ENCODE peak calls at places on chromosomes 5 and 9, in four cellular contexts. One of them, this sample, is unnamed.

GRCh38 chr5:17080361-17080760 is 137.1 kb upstream of the BASP1 start:
- DNase-seq in amniotic stem cell: no peak
- DNase-seq in NCI-H526 treated with DMSO at 0.1 percent for 48 hours: no peak
- DNase-seq in right atrium auricular region: no peak
- DNase-seq in this sample: no peak

GRCh38 chr9:136002886-136003285 is 41.7 kb upstream of the UBAC1 start:
- DNase-seq in NCI-H526 treated with DMSO at 0.1 percent for 48 hours: no peak
- DNase-seq in amniotic stem cell: no peak
- DNase-seq in right atrium auricular region: no peak
- DNase-seq in this sample: no peak

GRCh38 chr5:65034029-65034781 is 265.5 kb downstream of the CWC27 start:
- DNase-seq in NCI-H526 treated with DMSO at 0.1 percent for 48 hours: peak; percentile 40
- DNase-seq in amniotic stem cell: no peak
- DNase-seq in right atrium auricular region: peak; percentile 64
- DNase-seq in this sample: no peak

GRCh38 chr5:62395210-62395950 is 8.3 kb downstream of the DIMT1 start:
- DNase-seq in NCI-H526 treated with DMSO at 0.1 percent for 48 hours: no peak
- DNase-seq in amniotic stem cell: peak; percentile 2
- DNase-seq in right atrium auricular region: no peak
- DNase-seq in this sample: no peak

GRCh38 chr5:107869459-107870115 is 198.8 kb upstream of the EFNA5 start:
- DNase-seq in right atrium auricular region: no peak
- DNase-seq in NCI-H526 treated with DMSO at 0.1 percent for 48 hours: no peak
- DNase-seq in amniotic stem cell: peak; percentile 11
- DNase-seq in this sample: no peak

GRCh38 chr5:139733698-139734491 is 61.7 kb upstream of the PSD2 start:
- DNase-seq in right atrium auricular region: no peak
- DNase-seq in amniotic stem cell: no peak
- DNase-seq in NCI-H526 treated with DMSO at 0.1 percent for 48 hours: peak; percentile 81
- DNase-seq in this sample: no peak

GRCh38 chr5:15645376-15645775 is 145.4 kb downstream of the FBXL7 start:
- DNase-seq in amniotic stem cell: no peak
- DNase-seq in NCI-H526 treated with DMSO at 0.1 percent for 48 hours: no peak
- DNase-seq in right atrium auricular region: no peak
- DNase-seq in this sample: no peak

GRCh38 chr5:124923131-124923530 is 176.7 kb upstream of the ZNF608 start:
- DNase-seq in NCI-H526 treated with DMSO at 0.1 percent for 48 hours: no peak
- DNase-seq in right atrium auricular region: no peak
- DNase-seq in amniotic stem cell: no peak
- DNase-seq in this sample: no peak

GRCh38 chr5:36723921-36724320 is 117.5 kb downstream of the SLC1A3 start:
- DNase-seq in right atrium auricular region: no peak
- DNase-seq in amniotic stem cell: no peak
- DNase-seq in NCI-H526 treated with DMSO at 0.1 percent for 48 hours: no peak
- DNase-seq in this sample: no peak

GRCh38 chr5:104363567-104363966 is 801.0 kb upstream of the NUDT12 start:
- DNase-seq in NCI-H526 treated with DMSO at 0.1 percent for 48 hours: no peak
- DNase-seq in amniotic stem cell: no peak
- DNase-seq in right atrium auricular region: no peak
- DNase-seq in this sample: no peak

GRCh38 chr9:110933350-110934001 is 104.8 kb downstream of the LPAR1 start:
- DNase-seq in right atrium auricular region: no peak
- DNase-seq in NCI-H526 treated with DMSO at 0.1 percent for 48 hours: no peak
- DNase-seq in amniotic stem cell: no peak
- DNase-seq in this sample: no peak

GRCh38 chr9:110049699-110050450 is 158.1 kb downstream of the C9orf152 start:
- DNase-seq in amniotic stem cell: no peak
- DNase-seq in NCI-H526 treated with DMSO at 0.1 percent for 48 hours: peak; percentile 4
- DNase-seq in right atrium auricular region: no peak
- DNase-seq in this sample: no peak

GRCh38 chr9:108483676-108484075 is 372.1 kb downstream of the ACTL7B start:
- DNase-seq in right atrium auricular region: no peak
- DNase-seq in NCI-H526 treated with DMSO at 0.1 percent for 48 hours: no peak
- DNase-seq in amniotic stem cell: no peak
- DNase-seq in this sample: no peak

GRCh38 chr9:37174247-37174646 is 53.9 kb downstream of the ZCCHC7 start:
- DNase-seq in amniotic stem cell: peak; percentile 7
- DNase-seq in right atrium auricular region: no peak
- DNase-seq in NCI-H526 treated with DMSO at 0.1 percent for 48 hours: no peak
- DNase-seq in this sample: no peak

GRCh38 chr9:132990781-132991180 is 12.3 kb downstream of the GFI1B start:
- DNase-seq in right atrium auricular region: no peak
- DNase-seq in amniotic stem cell: no peak
- DNase-seq in NCI-H526 treated with DMSO at 0.1 percent for 48 hours: no peak
- DNase-seq in this sample: no peak

GRCh38 chr9:86135374-86135773 is 36.0 kb upstream of the GOLM1 start:
- DNase-seq in NCI-H526 treated with DMSO at 0.1 percent for 48 hours: no peak
- DNase-seq in right atrium auricular region: no peak
- DNase-seq in amniotic stem cell: no peak
- DNase-seq in this sample: no peak

GRCh38 chr5:68932830-68933434 is 160.9 kb upstream of the SLC30A5 start:
- DNase-seq in amniotic stem cell: no peak
- DNase-seq in right atrium auricular region: no peak
- DNase-seq in NCI-H526 treated with DMSO at 0.1 percent for 48 hours: no peak
- DNase-seq in this sample: no peak

GRCh38 chr9:115099891-115100290 is 18.1 kb downstream of the TNC start:
- DNase-seq in NCI-H526 treated with DMSO at 0.1 percent for 48 hours: no peak
- DNase-seq in amniotic stem cell: no peak
- DNase-seq in right atrium auricular region: no peak
- DNase-seq in this sample: no peak

GRCh38 chr5:154368041-154368800 is 77.6 kb upstream of the SAP30L start:
- DNase-seq in amniotic stem cell: peak; percentile 77
- DNase-seq in right atrium auricular region: peak; percentile 82
- DNase-seq in NCI-H526 treated with DMSO at 0.1 percent for 48 hours: no peak
- DNase-seq in this sample: no peak

GRCh38 chr9:134220311-134220710 is 55.9 kb upstream of the RNU6ATAC start:
- DNase-seq in NCI-H526 treated with DMSO at 0.1 percent for 48 hours: no peak
- DNase-seq in amniotic stem cell: no peak
- DNase-seq in right atrium auricular region: no peak
- DNase-seq in this sample: no peak

GRCh38 chr5:16364906-16365305 is 100.7 kb downstream of the ZNF622 start:
- DNase-seq in right atrium auricular region: no peak
- DNase-seq in NCI-H526 treated with DMSO at 0.1 percent for 48 hours: no peak
- DNase-seq in amniotic stem cell: no peak
- DNase-seq in this sample: no peak

GRCh38 chr9:134841180-134841904 is 39.3 kb upstream of the FCN2 start:
- DNase-seq in NCI-H526 treated with DMSO at 0.1 percent for 48 hours: no peak
- DNase-seq in amniotic stem cell: no peak
- DNase-seq in right atrium auricular region: no peak
- DNase-seq in this sample: no peak

GRCh38 chr9:113482341-113482740 is 18.8 kb downstream of the RGS3 start:
- DNase-seq in amniotic stem cell: no peak
- DNase-seq in right atrium auricular region: no peak
- DNase-seq in NCI-H526 treated with DMSO at 0.1 percent for 48 hours: no peak
- DNase-seq in this sample: no peak

GRCh38 chr5:141150215-141150992 is 547 bp downstream of the PCDHB6 start:
- DNase-seq in amniotic stem cell: no peak
- DNase-seq in right atrium auricular region: no peak
- DNase-seq in NCI-H526 treated with DMSO at 0.1 percent for 48 hours: no peak
- DNase-seq in this sample: no peak

GRCh38 chr5:164137095-164137494 is 631.7 kb downstream of the MAT2B start:
- DNase-seq in amniotic stem cell: no peak
- DNase-seq in right atrium auricular region: no peak
- DNase-seq in NCI-H526 treated with DMSO at 0.1 percent for 48 hours: no peak
- DNase-seq in this sample: no peak

GRCh38 chr9:75893096-75893495 is 2.6 kb downstream of the PCSK5 start:
- DNase-seq in amniotic stem cell: no peak
- DNase-seq in NCI-H526 treated with DMSO at 0.1 percent for 48 hours: no peak
- DNase-seq in right atrium auricular region: no peak
- DNase-seq in this sample: no peak

GRCh38 chr5:101942321-101942882 is 353.7 kb downstream of the SLCO4C1 start:
- DNase-seq in NCI-H526 treated with DMSO at 0.1 percent for 48 hours: no peak
- DNase-seq in right atrium auricular region: no peak
- DNase-seq in amniotic stem cell: no peak
- DNase-seq in this sample: no peak

GRCh38 chr9:120571443-120572257 is 8.3 kb downstream of the CDK5RAP2 start:
- DNase-seq in NCI-H526 treated with DMSO at 0.1 percent for 48 hours: no peak
- DNase-seq in amniotic stem cell: peak; percentile 52
- DNase-seq in right atrium auricular region: no peak
- DNase-seq in this sample: no peak

GRCh38 chr9:21730899-21731298 is 71.5 kb upstream of the MTAP start:
- DNase-seq in right atrium auricular region: no peak
- DNase-seq in NCI-H526 treated with DMSO at 0.1 percent for 48 hours: no peak
- DNase-seq in amniotic stem cell: no peak
- DNase-seq in this sample: no peak

GRCh38 chr9:6302417-6302816 is 25.8 kb upstream of the TPD52L3 start:
- DNase-seq in amniotic stem cell: no peak
- DNase-seq in right atrium auricular region: no peak
- DNase-seq in NCI-H526 treated with DMSO at 0.1 percent for 48 hours: no peak
- DNase-seq in this sample: no peak

GRCh38 chr5:32753051-32753450 is 41.9 kb downstream of the NPR3 start:
- DNase-seq in amniotic stem cell: peak; percentile 40
- DNase-seq in NCI-H526 treated with DMSO at 0.1 percent for 48 hours: no peak
- DNase-seq in right atrium auricular region: no peak
- DNase-seq in this sample: no peak

GRCh38 chr5:135008556-135008955 is 25.5 kb downstream of the PITX1 start:
- DNase-seq in NCI-H526 treated with DMSO at 0.1 percent for 48 hours: no peak
- DNase-seq in amniotic stem cell: no peak
- DNase-seq in right atrium auricular region: no peak
- DNase-seq in this sample: no peak

GRCh38 chr9:93697352-93698139 is 121.2 kb downstream of the PHF2 start:
- DNase-seq in amniotic stem cell: no peak
- DNase-seq in right atrium auricular region: peak; percentile 36
- DNase-seq in NCI-H526 treated with DMSO at 0.1 percent for 48 hours: no peak
- DNase-seq in this sample: no peak

GRCh38 chr5:107275333-107275732 is 395.4 kb downstream of the EFNA5 start:
- DNase-seq in NCI-H526 treated with DMSO at 0.1 percent for 48 hours: no peak
- DNase-seq in right atrium auricular region: no peak
- DNase-seq in amniotic stem cell: no peak
- DNase-seq in this sample: no peak

GRCh38 chr5:98637607-98638006 is 135.9 kb upstream of the RGMB start:
- DNase-seq in right atrium auricular region: no peak
- DNase-seq in amniotic stem cell: no peak
- DNase-seq in NCI-H526 treated with DMSO at 0.1 percent for 48 hours: no peak
- DNase-seq in this sample: no peak

GRCh38 chr9:136694163-136694864 is 7.1 kb upstream of the AGPAT2 start:
- DNase-seq in amniotic stem cell: no peak
- DNase-seq in right atrium auricular region: no peak
- DNase-seq in NCI-H526 treated with DMSO at 0.1 percent for 48 hours: no peak
- DNase-seq in this sample: no peak

GRCh38 chr5:73826301-73826700 is 200.3 kb downstream of the ARHGEF28 start:
- DNase-seq in right atrium auricular region: no peak
- DNase-seq in amniotic stem cell: no peak
- DNase-seq in NCI-H526 treated with DMSO at 0.1 percent for 48 hours: no peak
- DNase-seq in this sample: no peak

GRCh38 chr9:115786321-115786720 is 367.3 kb upstream of the PAPPA start:
- DNase-seq in NCI-H526 treated with DMSO at 0.1 percent for 48 hours: no peak
- DNase-seq in amniotic stem cell: peak; percentile 3
- DNase-seq in right atrium auricular region: no peak
- DNase-seq in this sample: no peak

GRCh38 chr9:21434202-21435014 is 5.8 kb upstream of the IFNA1 start:
- DNase-seq in amniotic stem cell: peak; percentile 45
- DNase-seq in NCI-H526 treated with DMSO at 0.1 percent for 48 hours: peak; percentile 9
- DNase-seq in right atrium auricular region: no peak
- DNase-seq in this sample: no peak

This sample was measured in GM18507.